ENCODE peak calls at places on chromosomes 13 and 19, in ten cellular contexts. One of them, this sample, is unnamed.

GRCh38 chr19:17164644-17165043 is 50.5 kb upstream of the USE1 start:
- DNase-seq in heart left ventricle: no peak
- DNase-seq in CD8-positive, alpha-beta T cell: no peak
- DNase-seq in H9: no peak
- DNase-seq in tibial artery: no peak
- DNase-seq in left lung: no peak
- DNase-seq in cardiac muscle cell: no peak
- DNase-seq in CD4-positive, alpha-beta memory T cell: no peak
- DNase-seq in stomach: no peak
- DNase-seq in heart right ventricle: no peak
- DNase-seq in this sample: no peak

GRCh38 chr19:45884682-45885555 is 1.0 kb downstream of the IRF2BP1 start:
- DNase-seq in heart right ventricle: no peak
- DNase-seq in cardiac muscle cell: peak; percentile 19
- DNase-seq in CD4-positive, alpha-beta memory T cell: no peak
- DNase-seq in heart left ventricle: peak; percentile 36
- DNase-seq in CD8-positive, alpha-beta T cell: no peak
- DNase-seq in stomach: peak; percentile 31
- DNase-seq in tibial artery: no peak
- DNase-seq in H9: peak; percentile 47
- DNase-seq in left lung: peak; percentile 81
- DNase-seq in this sample: no peak

GRCh38 chr19:13100031-13100588 is 2.5 kb downstream of the LYL1 start:
- DNase-seq in heart right ventricle: no peak
- DNase-seq in CD8-positive, alpha-beta T cell: peak; percentile 78
- DNase-seq in heart left ventricle: peak; percentile 28
- DNase-seq in cardiac muscle cell: no peak
- DNase-seq in tibial artery: no peak
- DNase-seq in CD4-positive, alpha-beta memory T cell: peak; percentile 58
- DNase-seq in stomach: no peak
- DNase-seq in H9: no peak
- DNase-seq in left lung: no peak
- DNase-seq in this sample: no peak

GRCh38 chr13:53151692-53152421 is 123.2 kb downstream of the OLFM4 start:
- DNase-seq in cardiac muscle cell: peak; percentile 85
- DNase-seq in CD8-positive, alpha-beta T cell: no peak
- DNase-seq in H9: peak; percentile 78
- DNase-seq in stomach: peak; percentile 51
- DNase-seq in tibial artery: peak; percentile 47
- DNase-seq in heart left ventricle: no peak
- DNase-seq in CD4-positive, alpha-beta memory T cell: peak; percentile 5
- DNase-seq in left lung: no peak
- DNase-seq in heart right ventricle: peak; percentile 17
- DNase-seq in this sample: no peak

GRCh38 chr13:107534548-107534947 is 680.8 kb downstream of the LIG4 start:
- DNase-seq in heart left ventricle: no peak
- DNase-seq in CD4-positive, alpha-beta memory T cell: no peak
- DNase-seq in heart right ventricle: no peak
- DNase-seq in tibial artery: no peak
- DNase-seq in CD8-positive, alpha-beta T cell: no peak
- DNase-seq in left lung: no peak
- DNase-seq in H9: no peak
- DNase-seq in stomach: no peak
- DNase-seq in cardiac muscle cell: no peak
- DNase-seq in this sample: no peak

GRCh38 chr13:90926459-90926858 is 421.0 kb upstream of the MIR17HG start:
- DNase-seq in CD4-positive, alpha-beta memory T cell: no peak
- DNase-seq in CD8-positive, alpha-beta T cell: no peak
- DNase-seq in H9: no peak
- DNase-seq in heart left ventricle: no peak
- DNase-seq in cardiac muscle cell: no peak
- DNase-seq in heart right ventricle: no peak
- DNase-seq in left lung: no peak
- DNase-seq in tibial artery: no peak
- DNase-seq in stomach: no peak
- DNase-seq in this sample: no peak

GRCh38 chr13:43303040-43303729 is 279.8 kb downstream of the DNAJC15 start:
- DNase-seq in H9: peak; percentile 73
- DNase-seq in heart right ventricle: peak; percentile 63
- DNase-seq in CD4-positive, alpha-beta memory T cell: no peak
- DNase-seq in CD8-positive, alpha-beta T cell: no peak
- DNase-seq in tibial artery: peak; percentile 34
- DNase-seq in cardiac muscle cell: peak; percentile 93
- DNase-seq in left lung: no peak
- DNase-seq in stomach: peak; percentile 78
- DNase-seq in heart left ventricle: peak; percentile 78
- DNase-seq in this sample: no peak

GRCh38 chr19:12544401-12544876 is 6.8 kb downstream of the ZNF564 start:
- DNase-seq in CD4-positive, alpha-beta memory T cell: no peak
- DNase-seq in heart left ventricle: no peak
- DNase-seq in H9: no peak
- DNase-seq in heart right ventricle: peak; percentile 17
- DNase-seq in cardiac muscle cell: no peak
- DNase-seq in stomach: no peak
- DNase-seq in tibial artery: no peak
- DNase-seq in CD8-positive, alpha-beta T cell: no peak
- DNase-seq in left lung: no peak
- DNase-seq in this sample: no peak

GRCh38 chr13:101271681-101272245 is 144.5 kb downstream of the NALCN start:
- DNase-seq in stomach: no peak
- DNase-seq in CD4-positive, alpha-beta memory T cell: no peak
- DNase-seq in left lung: no peak
- DNase-seq in CD8-positive, alpha-beta T cell: no peak
- DNase-seq in heart left ventricle: no peak
- DNase-seq in H9: no peak
- DNase-seq in cardiac muscle cell: no peak
- DNase-seq in tibial artery: no peak
- DNase-seq in heart right ventricle: no peak
- DNase-seq in this sample: no peak

GRCh38 chr13:57666554-57666953 is 35.0 kb downstream of the PCDH17 start:
- DNase-seq in heart right ventricle: no peak
- DNase-seq in CD8-positive, alpha-beta T cell: no peak
- DNase-seq in heart left ventricle: no peak
- DNase-seq in H9: no peak
- DNase-seq in CD4-positive, alpha-beta memory T cell: no peak
- DNase-seq in left lung: no peak
- DNase-seq in tibial artery: no peak
- DNase-seq in cardiac muscle cell: no peak
- DNase-seq in stomach: no peak
- DNase-seq in this sample: no peak

GRCh38 chr13:113997845-113998751 is 24.2 kb upstream of the C13orf46 start:
- DNase-seq in heart right ventricle: peak; percentile 48
- DNase-seq in heart left ventricle: peak; percentile 76
- DNase-seq in tibial artery: peak; percentile 78
- DNase-seq in stomach: peak; percentile 58
- DNase-seq in H9: no peak
- DNase-seq in CD8-positive, alpha-beta T cell: no peak
- DNase-seq in left lung: peak; percentile 80
- DNase-seq in cardiac muscle cell: no peak
- DNase-seq in CD4-positive, alpha-beta memory T cell: no peak
- DNase-seq in this sample: peak; percentile 85

GRCh38 chr19:38667552-38668205 is 20.2 kb downstream of the ACTN4 start:
- DNase-seq in CD8-positive, alpha-beta T cell: no peak
- DNase-seq in left lung: no peak
- DNase-seq in stomach: no peak
- DNase-seq in heart right ventricle: no peak
- DNase-seq in heart left ventricle: no peak
- DNase-seq in cardiac muscle cell: no peak
- DNase-seq in tibial artery: no peak
- DNase-seq in CD4-positive, alpha-beta memory T cell: no peak
- DNase-seq in H9: no peak
- DNase-seq in this sample: no peak
- H3K4me1 ChIP-seq in CD8-positive, alpha-beta T cell: peaks cover 69% of the 10 kb centered on the region
- H3K4me1 ChIP-seq in left lung: peaks cover 95% of the 10 kb centered on the region
- H3K4me1 ChIP-seq in stomach: peaks cover 86% of the 10 kb centered on the region
- H3K4me1 ChIP-seq in heart right ventricle: peaks cover 68% of the 10 kb centered on the region
- H3K4me1 ChIP-seq in heart left ventricle: peaks cover 100% of the 10 kb centered on the region
- H3K4me1 ChIP-seq in cardiac muscle cell: peaks cover 90% of the 10 kb centered on the region
- H3K4me1 ChIP-seq in tibial artery: peaks cover 100% of the 10 kb centered on the region
- H3K4me1 ChIP-seq in CD4-positive, alpha-beta memory T cell: peaks cover 93% of the 10 kb centered on the region
- H3K4me1 ChIP-seq in H9: peaks cover 46% of the 10 kb centered on the region
- H3K4me1 ChIP-seq in this sample: no peaks in the 10 kb centered on the region

GRCh38 chr19:32197896-32198882 is 147.2 kb upstream of the ZNF507 start:
- DNase-seq in heart left ventricle: no peak
- DNase-seq in CD8-positive, alpha-beta T cell: no peak
- DNase-seq in H9: no peak
- DNase-seq in stomach: no peak
- DNase-seq in heart right ventricle: no peak
- DNase-seq in cardiac muscle cell: no peak
- DNase-seq in CD4-positive, alpha-beta memory T cell: no peak
- DNase-seq in left lung: no peak
- DNase-seq in tibial artery: no peak
- DNase-seq in this sample: no peak

GRCh38 chr19:32195706-32196610 is 149.5 kb upstream of the ZNF507 start:
- DNase-seq in heart left ventricle: no peak
- DNase-seq in tibial artery: no peak
- DNase-seq in H9: no peak
- DNase-seq in stomach: no peak
- DNase-seq in left lung: no peak
- DNase-seq in CD8-positive, alpha-beta T cell: no peak
- DNase-seq in cardiac muscle cell: no peak
- DNase-seq in CD4-positive, alpha-beta memory T cell: no peak
- DNase-seq in heart right ventricle: no peak
- DNase-seq in this sample: no peak

GRCh38 chr19:32200312-32201038 is 144.9 kb upstream of the ZNF507 start:
- DNase-seq in tibial artery: no peak
- DNase-seq in CD8-positive, alpha-beta T cell: no peak
- DNase-seq in H9: no peak
- DNase-seq in cardiac muscle cell: no peak
- DNase-seq in stomach: no peak
- DNase-seq in heart right ventricle: peak; percentile 45
- DNase-seq in CD4-positive, alpha-beta memory T cell: no peak
- DNase-seq in left lung: no peak
- DNase-seq in heart left ventricle: peak; percentile 68
- DNase-seq in this sample: no peak

GRCh38 chr19:32199501-32200040 is 145.8 kb upstream of the ZNF507 start:
- DNase-seq in tibial artery: no peak
- DNase-seq in H9: no peak
- DNase-seq in left lung: no peak
- DNase-seq in CD8-positive, alpha-beta T cell: no peak
- DNase-seq in heart left ventricle: no peak
- DNase-seq in cardiac muscle cell: no peak
- DNase-seq in heart right ventricle: no peak
- DNase-seq in CD4-positive, alpha-beta memory T cell: no peak
- DNase-seq in stomach: no peak
- DNase-seq in this sample: no peak

DNA sequence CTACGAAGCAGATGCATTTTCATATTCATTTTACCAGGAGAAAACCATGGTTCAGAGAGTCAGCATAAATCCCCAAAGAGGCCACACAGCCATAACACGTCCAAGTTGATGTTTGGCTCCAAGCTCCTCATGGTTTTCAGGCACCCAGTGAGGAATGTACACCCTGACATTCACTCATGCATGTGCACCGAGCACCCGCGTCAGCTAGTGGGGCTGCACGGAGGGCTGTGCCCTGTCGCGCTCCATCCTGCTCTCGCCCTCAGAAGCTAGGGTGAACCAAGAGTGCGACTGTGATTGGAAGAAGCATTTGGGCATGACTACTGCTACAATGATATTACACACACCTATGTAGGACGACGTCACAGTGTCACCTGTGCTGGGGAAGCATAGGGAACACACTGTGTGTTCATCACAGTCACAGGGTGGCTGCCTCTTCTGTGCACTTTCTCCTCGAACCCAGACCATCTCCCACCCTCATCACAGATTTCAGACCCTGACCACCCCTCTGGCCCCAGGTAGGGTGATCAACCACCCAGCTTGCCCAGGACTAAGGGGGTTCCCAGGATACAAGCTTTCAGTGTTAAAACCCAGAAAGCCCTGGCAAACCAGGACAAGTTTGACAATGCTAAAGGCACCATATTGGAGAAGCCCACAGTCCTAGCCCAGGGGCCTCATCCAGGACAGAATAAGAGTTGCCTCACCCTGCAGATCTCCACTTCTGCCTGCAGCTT is 148.6 kb upstream of the ZNF507 start:
- DNase-seq in CD8-positive, alpha-beta T cell: peak; percentile 5
- DNase-seq in H9: no peak
- DNase-seq in cardiac muscle cell: no peak
- DNase-seq in left lung: no peak
- DNase-seq in tibial artery: no peak
- DNase-seq in CD4-positive, alpha-beta memory T cell: no peak
- DNase-seq in heart left ventricle: no peak
- DNase-seq in stomach: no peak
- DNase-seq in heart right ventricle: no peak
- DNase-seq in this sample: no peak
- H3K4me1 ChIP-seq in CD8-positive, alpha-beta T cell: no peaks in the 10 kb centered on the region
- H3K4me1 ChIP-seq in H9: no peaks in the 10 kb centered on the region
- H3K4me1 ChIP-seq in cardiac muscle cell: no peaks in the 10 kb centered on the region
- H3K4me1 ChIP-seq in left lung: no peaks in the 10 kb centered on the region
- H3K4me1 ChIP-seq in tibial artery: no peaks in the 10 kb centered on the region
- H3K4me1 ChIP-seq in CD4-positive, alpha-beta memory T cell: peaks cover 4% of the 10 kb centered on the region
- H3K4me1 ChIP-seq in heart left ventricle: no peaks in the 10 kb centered on the region
- H3K4me1 ChIP-seq in stomach: no peaks in the 10 kb centered on the region
- H3K4me1 ChIP-seq in heart right ventricle: no peaks in the 10 kb centered on the region
- H3K4me1 ChIP-seq in this sample: no peaks in the 10 kb centered on the region

GRCh38 chr19:4391701-4392543 is 8.4 kb downstream of the SH3GL1 start:
- DNase-seq in stomach: no peak
- DNase-seq in CD4-positive, alpha-beta memory T cell: no peak
- DNase-seq in H9: no peak
- DNase-seq in CD8-positive, alpha-beta T cell: no peak
- DNase-seq in cardiac muscle cell: no peak
- DNase-seq in heart left ventricle: peak; percentile 58
- DNase-seq in tibial artery: no peak
- DNase-seq in heart right ventricle: peak; percentile 70
- DNase-seq in left lung: peak; percentile 4
- DNase-seq in this sample: no peak
- H3K4me1 ChIP-seq in stomach: peaks cover 88% of the 10 kb centered on the region
- H3K4me1 ChIP-seq in CD4-positive, alpha-beta memory T cell: peaks cover 53% of the 10 kb centered on the region
- H3K4me1 ChIP-seq in H9: no peaks in the 10 kb centered on the region
- H3K4me1 ChIP-seq in CD8-positive, alpha-beta T cell: peaks cover 40% of the 10 kb centered on the region
- H3K4me1 ChIP-seq in cardiac muscle cell: peaks cover 55% of the 10 kb centered on the region
- H3K4me1 ChIP-seq in heart left ventricle: peaks cover 79% of the 10 kb centered on the region
- H3K4me1 ChIP-seq in tibial artery: peaks cover 76% of the 10 kb centered on the region
- H3K4me1 ChIP-seq in heart right ventricle: peaks cover 41% of the 10 kb centered on the region
- H3K4me1 ChIP-seq in left lung: peaks cover 87% of the 10 kb centered on the region
- H3K4me1 ChIP-seq in this sample: no peaks in the 10 kb centered on the region

DNA sequence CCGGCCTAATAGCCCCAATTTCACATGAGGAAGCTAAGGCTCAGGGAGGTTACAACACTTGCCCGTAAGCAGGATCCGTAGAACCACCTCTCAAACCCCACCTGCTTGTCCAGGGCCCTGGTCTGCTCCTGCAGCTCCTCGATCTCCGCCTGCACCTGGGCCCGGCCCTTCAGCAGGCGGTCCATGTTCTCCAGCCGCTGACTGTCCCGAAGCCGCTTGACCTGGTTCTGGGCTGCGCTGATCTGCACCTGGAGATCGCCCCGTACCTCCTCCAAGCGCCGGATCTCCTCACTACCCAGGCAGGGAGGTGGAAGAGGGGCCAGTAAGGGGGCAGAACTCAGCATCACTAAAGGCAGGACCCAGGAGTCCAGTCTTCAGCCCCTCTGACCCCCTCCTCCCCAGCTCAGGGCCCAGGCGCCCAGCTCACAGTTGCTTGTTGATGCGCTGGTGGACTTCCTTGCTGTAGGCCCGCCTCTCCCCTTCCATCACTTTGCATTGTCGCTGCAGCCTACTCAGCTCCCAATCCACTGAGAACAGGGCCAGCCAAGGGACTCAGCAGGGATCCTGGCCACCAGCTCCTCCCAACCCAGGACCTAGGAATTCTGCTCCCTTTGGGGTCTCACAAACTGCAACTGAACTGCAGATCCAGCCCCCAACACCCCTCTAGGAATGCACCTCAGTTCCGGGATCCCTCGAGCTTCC is 6.9 kb upstream of the EMP3 start:
- DNase-seq in heart left ventricle: no peak
- DNase-seq in left lung: no peak
- DNase-seq in stomach: no peak
- DNase-seq in CD8-positive, alpha-beta T cell: no peak
- DNase-seq in cardiac muscle cell: no peak
- DNase-seq in tibial artery: no peak
- DNase-seq in heart right ventricle: no peak
- DNase-seq in H9: no peak
- DNase-seq in CD4-positive, alpha-beta memory T cell: no peak
- DNase-seq in this sample: no peak
- H3K4me1 ChIP-seq in heart left ventricle: peaks cover 27% of the 10 kb centered on the region
- H3K4me1 ChIP-seq in left lung: peaks cover 32% of the 10 kb centered on the region
- H3K4me1 ChIP-seq in stomach: peaks cover 30% of the 10 kb centered on the region
- H3K4me1 ChIP-seq in CD8-positive, alpha-beta T cell: peaks cover 30% of the 10 kb centered on the region
- H3K4me1 ChIP-seq in cardiac muscle cell: peaks cover 6% of the 10 kb centered on the region
- H3K4me1 ChIP-seq in tibial artery: peaks cover 24% of the 10 kb centered on the region
- H3K4me1 ChIP-seq in heart right ventricle: peaks cover 4% of the 10 kb centered on the region
- H3K4me1 ChIP-seq in H9: no peaks in the 10 kb centered on the region
- H3K4me1 ChIP-seq in CD4-positive, alpha-beta memory T cell: peaks cover 32% of the 10 kb centered on the region
- H3K4me1 ChIP-seq in this sample: no peaks in the 10 kb centered on the region

This sample was measured in right atrium auricular region.